ENCODE peak calls at places on chromosomes 5 and 9, in five cellular contexts. C is EL, G is GM13977, U is iPS-NIHi11, I is NCI-H2081. P is an unnamed sample.

GRCh38 chr5:159332800-159333563 is 2.7 kb upstream of the IL12B start:
- DNase-seq in C (no peak), U (no peak), I (no peak), G (peak), P (no peak)

GRCh38 chr5:37490411-37490810 is 111.3 kb downstream of the WDR70 start:
- DNase-seq in G (no peak), C (no peak), U (no peak), I (no peak), P (no peak)

GRCh38 chr5:78816143-78816765 is 167.7 kb upstream of the LHFPL2 start:
- DNase-seq in G (no peak), C (peak), U (no peak), I (no peak), P (no peak)

GRCh38 chr5:171644536-171644935 is 141.1 kb upstream of the SMIM23 start:
- DNase-seq in I (no peak), U (no peak), G (no peak), C (no peak), P (peak)

GRCh38 chr5:134541736-134542376 is 16.4 kb downstream of the JADE2 start:
- DNase-seq in G (no peak), U (peak), C (peak), I (no peak), P (no peak)

GRCh38 chr5:65334077-65334476 is 147.6 kb downstream of the ADAMTS6 start:
- DNase-seq in I (peak), G (no peak), U (peak), C (no peak), P (peak)

GRCh38 chr5:71932131-71932635 is 175.1 kb upstream of the MAP1B start:
- DNase-seq in G (no peak), U (no peak), C (peak), I (peak), P (no peak)

GRCh38 chr5:10306114-10306513 is 1.6 kb downstream of the CMBL start:
- DNase-seq in I (peak), C (no peak), U (no peak), G (no peak), P (no peak)

GRCh38 chr5:130652178-130652577 is 512.9 kb downstream of the HINT1 start:
- DNase-seq in C (peak), U (no peak), G (no peak), I (no peak), P (no peak)

GRCh38 chr5:141272906-141273305 is 27.7 kb downstream of the PCDHB15 start:
- DNase-seq in C (no peak), G (no peak), U (peak), I (no peak), P (no peak)

GRCh38 chr5:128216860-128217531 is 133.4 kb downstream of the SLC12A2 start:
- DNase-seq in I (no peak), C (peak), U (no peak), G (no peak), P (no peak)

GRCh38 chr9:133371261-133371711 is 4.6 kb downstream of the SURF4 start:
- DNase-seq in I (no peak), C (no peak), G (no peak), U (no peak), P (no peak)

GRCh38 chr5:84372066-84372700 is 12.5 kb downstream of the EDIL3 start:
- DNase-seq in G (no peak), U (no peak), I (no peak), C (peak), P (no peak)

GRCh38 chr9:129885018-129885669 is 49.9 kb downstream of the USP20 start:
- DNase-seq in U (no peak), I (no peak), G (no peak), C (peak), P (peak)

GRCh38 chr5:172049226-172049796 is 42.9 kb upstream of the FBXW11 start:
- DNase-seq in G (no peak), I (no peak), C (no peak), U (no peak), P (no peak)

GRCh38 chr5:91499943-91500531 is 116.9 kb upstream of the ARRDC3 start:
- DNase-seq in I (peak), G (peak), U (peak), C (peak), P (peak)

GRCh38 chr9:99039388-99040182 is 65.3 kb upstream of the TGFBR1 start:
- DNase-seq in G (no peak), I (no peak), U (no peak), C (peak), P (no peak)

GRCh38 chr5:20286512-20286911 is 298.5 kb upstream of the CDH18 start:
- DNase-seq in G (no peak), I (no peak), U (no peak), C (peak), P (no peak)

GRCh38 chr5:10337986-10338385 is 15.5 kb upstream of the MARCHF6 start:
- DNase-seq in C (no peak), I (peak), U (no peak), G (no peak), P (no peak)

GRCh38 chr5:169871816-169872215 is 108.5 kb downstream of the INSYN2B start:
- DNase-seq in U (no peak), I (no peak), C (no peak), G (no peak), P (no peak)

GRCh38 chr9:29393064-29393463 is 1819.8 kb upstream of the C9orf72 start:
- DNase-seq in C (peak), G (no peak), U (no peak), I (no peak), P (no peak)

GRCh38 chr5:33277061-33277460 is 163.7 kb upstream of the TARS1 start:
- DNase-seq in G (no peak), C (no peak), U (no peak), I (no peak), P (no peak)

GRCh38 chr5:154308457-154309360 is 118.2 kb downstream of the GALNT10 start:
- DNase-seq in I (no peak), U (no peak), C (peak), G (no peak), P (no peak)

GRCh38 chr5:80655231-80655784 is 525 bp upstream of the DHFR start:
- DNase-seq in I (no peak), G (no peak), U (no peak), C (peak), P (no peak)

GRCh38 chr5:172412724-172413260 is 41.5 kb downstream of the SH3PXD2B start:
- DNase-seq in U (no peak), G (no peak), C (peak), I (no peak), P (peak)

GRCh38 chr9:135989722-135990467 is 28.7 kb upstream of the UBAC1 start:
- DNase-seq in I (peak), C (no peak), U (no peak), G (no peak), P (peak)

GRCh38 chr9:101469026-101469425 is 33.5 kb upstream of the ALDOB start:
- DNase-seq in U (no peak), I (no peak), G (no peak), C (no peak), P (no peak)

GRCh38 chr5:134088994-134089560 is 25.4 kb upstream of the TCF7 start:
- DNase-seq in C (no peak), I (no peak), U (no peak), G (no peak), P (no peak)

GRCh38 chr5:95530441-95530840 is 24.3 kb downstream of the SKIC3 start:
- DNase-seq in I (no peak), C (peak), G (no peak), U (no peak), P (no peak)

GRCh38 chr9:87370003-87370685 is 127.5 kb upstream of the DAPK1 start:
- DNase-seq in U (no peak), C (no peak), I (no peak), G (no peak), P (no peak)

GRCh38 chr5:96876292-96876850 is at the start of gene ERAP2:
- DNase-seq in C (peak), G (no peak), U (no peak), I (peak), P (peak)

GRCh38 chr5:149957855-149958254 is 2.7 kb upstream of the SLC26A2 start:
- DNase-seq in I (no peak), G (no peak), U (no peak), C (peak), P (no peak)

P was measured in RPMI8226.